ENCODE peak calls at places on chromosomes 13 and 19, in four cellular contexts. B, Q, Z and T are unnamed samples.
A peak's percentile ranks its signal among the peaks of the same experiment; 100 is the strongest.

GRCh38 chr19:18488403-18488723 is 33.5 kb downstream of the ELL start:
- DNase-seq in B (no peak), Q (no peak), Z (no peak), T (no peak)

GRCh38 chr19:54316746-54317107 is 3.8 kb upstream of the LILRA5 start:
- DNase-seq in B (no peak), Q (no peak), Z (no peak), T (no peak)

GRCh38 chr13:110511509-110512181 is 49.9 kb downstream of the RAB20 start:
- DNase-seq in B (no peak), Q (no peak), Z (no peak), T (no peak)

GRCh38 chr13:110525328-110526319 is 35.9 kb downstream of the RAB20 start:
- DNase-seq in B (no peak), Q (no peak), Z (no peak), T (no peak)

GRCh38 chr19:35718345-35719041 is 690 bp downstream of the KMT2B start:
- DNase-seq in B (no peak), Q (peak; percentile 67), Z (no peak), T (no peak)

GRCh38 chr13:44764334-44764733 is 188.2 kb upstream of the TSC22D1 start:
- DNase-seq in B (no peak), Q (no peak), Z (no peak), T (no peak)

GRCh38 chr19:35755550-35756371 is 1.1 kb downstream of the HSPB6 start:
- DNase-seq in B (peak; percentile 88), Q (no peak), Z (no peak), T (no peak)

GRCh38 chr13:39527961-39528720 is 74.9 kb downstream of the LHFPL6 start:
- DNase-seq in B (peak; percentile 96), Q (peak; percentile 43), Z (peak; percentile 85), T (peak; percentile 80)

GRCh38 chr13:51625555-51626345 is 41.5 kb downstream of the WDFY2 start:
- DNase-seq in B (no peak), Q (no peak), Z (no peak), T (no peak)

GRCh38 chr19:46447006-46447405 is 18.3 kb upstream of the PNMA8C start:
- DNase-seq in B (no peak), Q (no peak), Z (no peak), T (no peak)

GRCh38 chr19:58554494-58555368 is at the start of gene CHMP2A:
- DNase-seq in B (peak; percentile 94), Q (peak; percentile 98), Z (peak; percentile 90), T (peak; percentile 72)

GRCh38 chr19:4795400-4795799 is 3.9 kb downstream of the FEM1A start:
- DNase-seq in B (peak; percentile 52), Q (no peak), Z (no peak), T (no peak)

GRCh38 chr13:91609353-91609752 is 210.9 kb downstream of the GPC5 start:
- DNase-seq in B (peak; percentile 0), Q (no peak), Z (peak; percentile 8), T (no peak)

GRCh38 chr13:93751117-93751516 is 524.5 kb downstream of the GPC6 start:
- DNase-seq in B (no peak), Q (no peak), Z (no peak), T (no peak)

GRCh38 chr19:41799444-41800000 is 3.1 kb downstream of the CEACAM3 start:
- DNase-seq in B (no peak), Q (no peak), Z (no peak), T (no peak)

GRCh38 chr13:106536244-106537034 is 977 bp upstream of the EFNB2 start:
- DNase-seq in B (peak; percentile 83), Q (peak; percentile 93), Z (peak; percentile 72), T (no peak)

GRCh38 chr13:72960114-72960513 is 98.7 kb upstream of the KLF5 start:
- DNase-seq in B (no peak), Q (no peak), Z (no peak), T (no peak)

GRCh38 chr19:34173145-34173956 is 1.0 kb downstream of the LSM14A start:
- DNase-seq in B (peak; percentile 39), Q (no peak), Z (no peak), T (no peak)

GRCh38 chr19:34179066-34179465 is 6.8 kb downstream of the LSM14A start:
- DNase-seq in B (peak; percentile 25), Q (no peak), Z (no peak), T (no peak)

GRCh38 chr19:34180273-34180672 is 8.0 kb downstream of the LSM14A start:
- DNase-seq in B (no peak), Q (no peak), Z (no peak), T (no peak)

GRCh38 chr19:34178276-34178614 is 5.9 kb downstream of the LSM14A start:
- DNase-seq in B (no peak), Q (no peak), Z (no peak), T (no peak)

GRCh38 chr19:34176581-34176980 is 4.3 kb downstream of the LSM14A start:
- DNase-seq in B (no peak), Q (no peak), Z (no peak), T (no peak)
- H3K4me3 ChIP-seq in B (no peak overlapping the region), Q (peak overlapping the region; percentile 8), Z (no peak overlapping the region), T (no peak overlapping the region)

DNA sequence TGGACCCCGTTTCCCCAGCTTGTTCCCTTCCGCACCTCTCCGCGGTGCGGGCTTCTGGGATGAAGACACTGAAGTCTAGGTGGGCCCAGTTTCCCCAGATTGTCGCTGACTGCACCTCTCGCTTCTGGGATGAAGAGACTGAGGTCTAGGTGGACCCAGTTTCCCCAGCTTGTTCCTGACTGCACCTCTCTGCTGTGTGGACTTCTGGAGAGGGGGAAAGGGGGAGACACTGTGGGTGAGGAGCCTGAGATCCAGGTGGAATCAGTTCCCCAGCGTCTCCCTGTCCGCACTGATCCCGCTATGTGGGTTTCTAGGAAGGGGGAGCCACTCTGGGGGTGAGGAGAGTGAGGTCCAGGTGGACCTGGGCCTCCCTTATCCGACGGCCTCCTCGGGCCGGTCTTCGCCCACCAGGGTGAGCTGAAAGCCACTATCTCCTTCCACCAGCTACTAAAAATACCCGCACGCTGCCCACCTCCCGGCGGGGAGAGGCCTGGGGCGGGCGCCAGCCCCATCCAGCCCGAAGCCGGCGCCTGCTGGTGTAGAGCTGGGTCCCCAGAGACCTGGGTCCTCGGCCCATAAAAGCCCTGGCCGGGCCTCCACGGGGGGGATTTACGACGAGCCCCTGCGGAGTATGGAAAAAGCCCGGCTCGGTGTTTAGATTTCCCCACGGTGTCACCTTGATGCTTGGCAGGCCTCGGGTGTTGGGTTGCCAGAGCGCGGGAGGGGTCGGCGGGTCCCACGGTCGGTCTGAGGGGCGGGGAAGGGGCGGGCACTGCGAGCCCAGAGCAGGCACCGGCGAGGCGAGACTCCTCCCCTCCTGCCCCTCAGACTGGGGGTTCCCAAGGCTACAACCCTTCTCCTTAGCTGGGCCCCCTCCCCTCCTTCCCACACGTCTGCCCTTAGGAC is 10.6 kb downstream of the FUT6 start:
- DNase-seq in B (no peak), Q (no peak), Z (no peak), T (no peak)
- TF ChIP-seq CTCF in B (no peak), Q (no peak), Z (no peak), T (peak; percentile 11)

GRCh38 chr19:8489591-8490394 is 12.6 kb downstream of the PRAM1 start:
- DNase-seq in B (no peak), Q (no peak), Z (no peak), T (no peak)

GRCh38 chr19:8491574-8491973 is 10.9 kb downstream of the PRAM1 start:
- DNase-seq in B (no peak), Q (no peak), Z (no peak), T (no peak)

GRCh38 chr19:8490873-8491272 is 11.6 kb downstream of the PRAM1 start:
- DNase-seq in B (no peak), Q (no peak), Z (no peak), T (no peak)

GRCh38 chr19:8488351-8488750 is 14.1 kb downstream of the PRAM1 start:
- DNase-seq in B (no peak), Q (no peak), Z (no peak), T (no peak)

GRCh38 chr19:8490395-8490760 is 12.1 kb downstream of the PRAM1 start:
- DNase-seq in B (no peak), Q (no peak), Z (no peak), T (no peak)
- H3K4me3 ChIP-seq in B (no peak overlapping the region), Q (no peak overlapping the region), Z (no peak overlapping the region), T (no peak overlapping the region)

GRCh38 chr13:113084094-113084942 is 21.3 kb upstream of the F7 start:
- DNase-seq in B (no peak), Q (no peak), Z (no peak), T (no peak)
- TF ChIP-seq CTCF in B (no peak), Q (no peak), Z (peak; percentile 35), T (peak; percentile 14)

GRCh38 chr19:8001651-8001994 is 3.8 kb downstream of the ELAVL1 start:
- DNase-seq in B (no peak), Q (no peak), Z (no peak), T (no peak)
- H3K4me3 ChIP-seq in B (no peak overlapping the region), Q (peak overlapping the region; percentile 43), Z (no peak overlapping the region), T (no peak overlapping the region)

GRCh38 chr19:47848871-47849473 is 10.1 kb upstream of the TPRX2 start:
- DNase-seq in B (peak; percentile 18), Q (no peak), Z (no peak), T (no peak)
- TF ChIP-seq CTCF in B (peak; percentile 43), Q (peak; percentile 33), Z (peak; percentile 36), T (peak; percentile 42)

GRCh38 chr19:1286451-1286858 is 782 bp downstream of the EFNA2 start:
- DNase-seq in B (no peak), Q (no peak), Z (no peak), T (no peak)
- H3K4me3 ChIP-seq in B (no peak overlapping the region), Q (peak overlapping the region; percentile 27), Z (no peak overlapping the region), T (no peak overlapping the region)

GRCh38 chr19:21483589-21484170 is 21.7 kb upstream of the ZNF429 start:
- DNase-seq in B (peak; percentile 30), Q (no peak), Z (no peak), T (no peak)
- TF ChIP-seq CTCF in B (peak; percentile 42), Q (peak; percentile 52), Z (peak; percentile 27), T (peak; percentile 58)

GRCh38 chr19:52600639-52601024 is 30.5 kb downstream of the ZNF701 start:
- DNase-seq in B (no peak), Q (no peak), Z (no peak), T (no peak)
- H3K4me3 ChIP-seq in B (peak overlapping the region; percentile 64), Q (peak overlapping the region; percentile 57), Z (peak overlapping the region; percentile 60), T (peak overlapping the region; percentile 74)

DNA sequence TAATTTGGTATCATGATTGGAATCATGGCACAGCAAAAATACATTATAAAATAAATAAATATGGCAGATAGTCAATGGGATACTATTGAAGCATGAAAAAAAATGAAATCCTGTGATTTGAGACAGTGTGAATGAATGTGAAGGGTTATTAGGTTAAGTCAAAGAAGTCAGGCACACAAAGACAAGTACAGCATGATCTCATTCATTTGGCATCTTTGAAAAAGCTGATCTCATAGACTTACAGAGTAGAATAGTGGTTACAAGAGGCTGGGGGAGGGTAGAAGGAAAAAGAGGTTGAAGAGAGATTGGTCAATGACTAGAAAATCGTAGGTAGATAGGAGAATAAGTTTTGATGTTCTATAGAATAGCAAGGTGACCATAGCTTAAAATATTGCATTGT is 295.1 kb upstream of the SLITRK5 start:
- DNase-seq in B (no peak), Q (no peak), Z (no peak), T (no peak)
- TF ChIP-seq CTCF in B (no peak), Q (no peak), Z (no peak), T (no peak)